ENCODE peak calls at places on chromosome 18, in ten cellular contexts. V, N, J, C, X, Z, O, S, W and T are unnamed samples.

GRCh38 chr18:58104071-58104470 is 60.0 kb downstream of the NEDD4L start:
- DNase-seq in O (no peak), V (no peak), C (no peak), W (no peak), J (no peak), Z (no peak), S (no peak), X (no peak), N (no peak), T (no peak)

GRCh38 chr18:44309185-44309584 is 371.5 kb upstream of the SETBP1 start:
- DNase-seq in J (no peak), N (no peak), W (peak), O (no peak), Z (no peak), X (no peak), S (no peak), C (peak), V (no peak), T (no peak)

GRCh38 chr18:73258375-73259087 is 390.7 kb upstream of the NETO1 start:
- DNase-seq in O (no peak), N (no peak), X (no peak), J (no peak), V (no peak), Z (no peak), W (no peak), S (no peak), C (no peak), T (no peak)

GRCh38 chr18:38369772-38370690 is 804.4 kb upstream of the CELF4 start:
- DNase-seq in X (no peak), V (no peak), W (no peak), Z (no peak), C (no peak), N (no peak), S (no peak), O (no peak), J (peak), T (no peak)

GRCh38 chr18:47595816-47596501 is 334.5 kb downstream of the SMAD2 start:
- DNase-seq in S (no peak), Z (no peak), C (no peak), J (peak), V (no peak), W (no peak), O (no peak), X (peak), N (peak), T (no peak)

GRCh38 chr18:61569176-61569892 is 236.1 kb downstream of the CDH20 start:
- DNase-seq in X (no peak), J (no peak), O (no peak), V (peak), S (no peak), W (peak), N (no peak), C (peak), Z (no peak), T (no peak)

GRCh38 chr18:3151379-3152264 is 68.1 kb downstream of the MYOM1 start:
- DNase-seq in J (peak), S (no peak), N (peak), V (no peak), O (no peak), C (peak), W (peak), X (no peak), Z (peak), T (no peak)

GRCh38 chr18:34834897-34835296 is 124.8 kb downstream of the DTNA start:
- DNase-seq in N (no peak), O (no peak), W (peak), C (no peak), Z (no peak), V (no peak), S (no peak), J (peak), X (no peak), T (no peak)

GRCh38 chr18:63472380-63472779 is 4.4 kb upstream of the SERPINB5 start:
- DNase-seq in W (no peak), S (no peak), J (no peak), X (peak), V (no peak), C (no peak), O (no peak), N (no peak), Z (no peak), T (no peak)

GRCh38 chr18:77056399-77057015 is 76.1 kb downstream of the MBP start:
- DNase-seq in S (no peak), J (no peak), N (peak), V (no peak), O (no peak), Z (no peak), X (no peak), C (no peak), W (peak), T (no peak)

GRCh38 chr18:37986665-37987064 is 421.1 kb upstream of the CELF4 start:
- DNase-seq in N (no peak), C (no peak), Z (no peak), X (no peak), V (no peak), J (no peak), S (no peak), W (no peak), O (no peak), T (no peak)

GRCh38 chr18:75638223-75638596 is 210.7 kb upstream of the SMIM21 start:
- DNase-seq in O (no peak), X (no peak), S (no peak), N (no peak), V (no peak), W (peak), Z (no peak), C (peak), J (no peak), T (no peak)
- H3K4me3 ChIP-seq in O (no peak), X (no peak), S (no peak), N (no peak), V (peak), W (no peak), Z (no peak), C (peak), J (no peak), T (no peak)

DNA sequence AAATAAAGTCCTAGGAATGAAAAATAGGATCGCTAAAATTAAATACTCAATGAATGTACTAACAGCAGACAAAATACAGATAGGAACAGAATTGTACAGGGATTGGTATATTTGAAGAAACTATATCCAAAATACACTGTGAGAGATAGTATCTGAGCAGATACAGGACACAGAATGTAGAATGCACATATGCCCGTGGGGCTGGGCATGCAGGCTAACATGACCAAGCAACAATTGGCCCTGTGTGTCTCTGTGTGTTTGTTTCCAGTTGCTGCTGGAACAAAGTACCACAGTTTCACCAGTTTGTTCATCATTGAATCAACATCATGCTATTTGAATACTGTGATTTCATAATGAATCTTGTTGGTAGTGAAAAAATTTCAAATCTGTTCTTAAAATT is 127.6 kb downstream of the PMAIP1 start:
- DNase-seq in V (no peak), C (no peak), X (no peak), O (no peak), W (no peak), S (no peak), N (no peak), Z (no peak), J (no peak), T (no peak)
- H3K4me3 ChIP-seq in V (no peak), C (no peak), X (no peak), O (no peak), W (no peak), S (no peak), N (no peak), Z (no peak), J (no peak), T (no peak)

DNA sequence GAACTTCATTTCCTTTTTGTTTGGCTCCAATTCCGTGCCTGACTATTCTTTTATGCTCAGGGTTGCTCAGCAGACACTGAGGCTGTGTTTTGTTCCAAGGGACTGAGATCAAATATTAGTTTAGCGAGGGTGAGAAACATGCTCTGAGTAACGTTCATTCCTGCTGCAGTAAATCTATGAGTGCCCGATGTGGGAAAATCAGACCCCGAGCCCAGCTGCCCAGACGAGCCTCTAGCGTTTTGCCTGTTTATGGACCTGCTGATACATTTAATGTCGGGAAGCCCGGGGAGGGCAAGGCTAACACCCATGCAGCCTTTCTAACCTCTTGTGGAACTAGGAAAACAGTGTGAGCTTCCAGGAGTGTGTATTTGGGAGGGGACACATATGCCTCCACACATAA is 119.2 kb downstream of the VAPA start:
- DNase-seq in N (no peak), J (no peak), V (no peak), W (no peak), O (peak), Z (no peak), S (no peak), C (no peak), X (no peak), T (no peak)
- H3K4me3 ChIP-seq in N (no peak), J (no peak), V (peak), W (no peak), O (no peak), Z (no peak), S (no peak), C (no peak), X (no peak), T (no peak)

GRCh38 chr18:10406172-10406663 is 48.2 kb upstream of the APCDD1 start:
- DNase-seq in O (peak), Z (no peak), W (no peak), V (peak), S (no peak), N (no peak), X (no peak), J (no peak), C (no peak), T (peak)
- H3K4me3 ChIP-seq in O (no peak), Z (no peak), W (no peak), V (no peak), S (no peak), N (no peak), X (no peak), J (no peak), C (no peak), T (no peak)

GRCh38 chr18:49814147-49814499 is 790 bp upstream of the ACAA2 start:
- DNase-seq in S (no peak), Z (no peak), N (no peak), X (no peak), W (peak), O (peak), V (peak), C (peak), J (no peak), T (peak)

GRCh38 chr18:49812321-49813070 is 837 bp downstream of the ACAA2 start:
- DNase-seq in Z (no peak), V (no peak), C (peak), O (no peak), W (peak), N (peak), S (no peak), J (no peak), X (no peak), T (no peak)

GRCh38 chr18:49813321-49814146 is at the start of gene ACAA2:
- DNase-seq in J (peak), N (peak), V (peak), X (peak), C (peak), Z (no peak), O (peak), W (peak), S (peak), T (peak)

GRCh38 chr18:49813071-49813320 is 337 bp downstream of the ACAA2 start:
- DNase-seq in N (no peak), V (peak), X (no peak), O (peak), W (peak), J (peak), Z (no peak), S (no peak), C (no peak), T (peak)

GRCh38 chr18:49811151-49811938 is 2.0 kb downstream of the ACAA2 start:
- DNase-seq in O (no peak), C (no peak), Z (no peak), W (no peak), S (no peak), J (no peak), V (no peak), N (no peak), X (no peak), T (no peak)
- H3K4me3 ChIP-seq in O (no peak), C (no peak), Z (no peak), W (no peak), S (no peak), J (no peak), V (no peak), N (peak), X (no peak), T (no peak)

DNA sequence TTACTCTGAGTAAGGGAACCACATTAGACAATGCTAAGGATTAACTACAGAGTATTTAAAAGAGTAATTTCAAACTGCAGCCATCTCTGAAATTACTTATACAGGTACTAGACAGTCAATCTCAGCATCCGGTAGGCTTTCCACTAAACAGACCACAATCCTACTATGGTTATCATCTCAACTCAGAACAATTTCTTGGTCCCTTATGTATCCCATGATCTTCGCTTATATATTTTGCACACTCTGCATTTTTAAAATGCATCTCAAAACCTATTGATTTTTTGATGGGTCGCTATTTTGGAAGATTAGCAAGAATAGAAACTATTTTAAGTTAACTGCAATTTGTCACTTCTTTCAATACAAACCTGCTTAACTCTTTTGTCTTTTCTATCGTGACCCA is 1.4 kb downstream of the PPP4R1 start:
- DNase-seq in N (no peak), O (no peak), V (no peak), C (no peak), S (no peak), J (peak), X (no peak), W (no peak), Z (no peak), T (no peak)
- H3K4me3 ChIP-seq in N (peak), O (no peak), V (peak), C (peak), S (no peak), J (peak), X (peak), W (peak), Z (peak), T (no peak)

GRCh38 chr18:7082666-7083065 is 34.9 kb downstream of the LAMA1 start:
- DNase-seq in O (no peak), W (no peak), C (no peak), S (no peak), X (no peak), Z (no peak), V (no peak), N (no peak), J (no peak), T (no peak)

GRCh38 chr18:7079231-7079630 is 38.4 kb downstream of the LAMA1 start:
- DNase-seq in J (no peak), X (no peak), C (no peak), Z (no peak), W (no peak), O (no peak), N (no peak), V (no peak), S (no peak), T (no peak)

GRCh38 chr18:7089369-7089768 is 28.2 kb downstream of the LAMA1 start:
- DNase-seq in C (no peak), J (no peak), V (no peak), W (no peak), X (no peak), N (no peak), O (no peak), S (no peak), Z (no peak), T (no peak)

GRCh38 chr18:7084766-7085080 is 32.9 kb downstream of the LAMA1 start:
- DNase-seq in W (peak), J (no peak), X (no peak), Z (no peak), O (no peak), C (peak), V (no peak), N (no peak), S (no peak), T (no peak)

GRCh38 chr18:7084080-7084765 is 33.4 kb downstream of the LAMA1 start:
- DNase-seq in J (peak), Z (no peak), X (no peak), V (no peak), W (peak), N (no peak), O (no peak), C (no peak), S (no peak), T (no peak)
- H3K4me3 ChIP-seq in J (no peak), Z (no peak), X (no peak), V (no peak), W (no peak), N (no peak), O (no peak), C (no peak), S (no peak), T (no peak)

DNA sequence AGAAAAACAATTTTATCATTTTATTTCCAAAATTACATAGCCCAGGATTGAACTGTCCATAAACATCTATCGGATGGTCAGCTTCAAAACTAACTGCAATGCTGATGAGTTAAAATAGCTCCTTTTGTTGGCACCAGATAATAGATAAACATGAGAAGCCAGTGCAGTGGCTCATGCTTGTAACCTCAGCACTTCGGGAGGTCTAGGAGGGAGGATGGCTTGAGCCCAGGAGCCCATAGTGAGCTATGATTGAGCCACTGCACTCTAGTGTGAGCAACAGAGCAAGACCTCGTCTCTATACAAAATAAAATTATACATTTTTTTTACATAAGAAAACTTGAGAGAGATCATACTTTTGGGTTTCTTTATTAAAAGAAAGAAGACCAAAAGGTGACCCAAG is 34.6 kb upstream of the IMPA2 start:
- DNase-seq in O (peak), X (no peak), V (peak), J (no peak), Z (no peak), N (no peak), W (peak), S (no peak), C (no peak), T (no peak)
- H3K4me3 ChIP-seq in O (no peak), X (peak), V (peak), J (peak), Z (no peak), N (no peak), W (no peak), S (no peak), C (peak), T (no peak)

DNA sequence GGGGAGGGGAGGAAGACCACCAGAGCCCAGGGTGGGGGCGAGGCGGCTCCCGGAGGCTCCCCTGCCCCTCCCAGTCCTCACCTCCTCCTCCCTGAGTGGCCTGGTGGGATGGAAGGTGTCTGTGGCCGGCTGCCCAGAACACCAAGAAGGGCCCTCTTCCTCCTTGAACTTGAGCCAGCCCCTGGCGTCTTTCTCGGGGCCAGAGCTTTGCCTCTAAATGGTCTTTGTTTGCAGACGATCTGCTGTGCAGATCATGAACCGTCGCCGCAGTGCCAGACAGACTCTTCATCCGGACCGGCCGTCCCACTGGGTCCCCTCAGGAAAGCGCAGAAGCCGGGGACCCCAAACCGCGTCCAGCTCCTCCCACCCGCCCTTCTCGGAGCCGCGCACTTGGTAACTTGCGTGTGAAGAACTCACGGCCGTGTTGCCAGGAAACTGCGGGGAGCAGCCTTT is 41.2 kb downstream of the PTGR3 start:
- DNase-seq in O (no peak), V (peak), N (no peak), X (no peak), Z (no peak), W (no peak), C (peak), S (no peak), J (no peak), T (no peak)
- H3K4me3 ChIP-seq in O (no peak), V (peak), N (no peak), X (no peak), Z (no peak), W (no peak), C (peak), S (no peak), J (no peak), T (peak)

GRCh38 chr18:7273301-7273911 is 42.5 kb downstream of the LRRC30 start:
- DNase-seq in X (no peak), S (no peak), V (peak), N (no peak), C (peak), J (no peak), O (peak), Z (no peak), W (peak), T (peak)

GRCh38 chr18:7269903-7270302 is 39.0 kb downstream of the LRRC30 start:
- DNase-seq in S (no peak), X (no peak), C (no peak), V (no peak), J (no peak), N (no peak), W (no peak), O (no peak), Z (no peak), T (no peak)

DNA sequence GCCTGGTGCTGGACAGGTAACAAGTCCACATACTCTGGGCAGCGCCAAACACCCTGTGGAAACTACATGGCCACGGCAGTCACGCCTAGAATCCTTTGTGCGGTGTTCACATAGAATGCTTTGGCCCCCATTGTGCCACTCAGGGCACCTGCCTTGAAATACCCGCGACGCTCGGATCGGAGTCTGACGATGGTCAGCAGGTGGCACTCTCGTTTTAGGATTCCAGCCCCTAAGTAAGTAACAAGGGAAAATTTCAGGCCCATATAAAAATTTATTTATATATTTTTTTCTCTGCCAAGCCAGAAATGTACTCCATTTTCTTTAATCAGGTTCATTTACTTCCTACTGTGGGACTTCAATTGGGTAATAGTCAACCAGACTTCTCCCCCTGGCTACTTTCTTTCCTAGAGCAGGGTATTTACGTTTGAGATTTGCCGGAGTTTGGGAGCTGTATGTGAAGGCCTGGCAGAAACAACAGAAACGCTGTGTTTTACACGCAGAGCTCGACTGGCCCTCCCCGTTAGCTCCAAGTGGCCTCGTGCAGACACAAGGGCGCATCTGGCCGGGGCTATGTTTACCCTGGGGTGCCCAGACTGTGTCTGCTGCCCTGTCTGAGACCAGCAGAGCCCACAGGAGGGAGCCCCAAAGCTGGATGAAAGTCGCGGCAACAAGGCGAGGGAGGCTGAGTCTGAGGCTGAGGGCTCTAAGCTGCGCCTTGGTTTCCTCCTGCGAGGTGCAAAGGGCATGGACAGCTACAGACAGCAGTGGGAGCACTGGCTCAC is 41.6 kb downstream of the LRRC30 start:
- DNase-seq in J (no peak), X (no peak), W (peak), V (peak), N (peak), S (no peak), C (peak), Z (peak), O (peak), T (peak)
- H3K4me3 ChIP-seq in J (no peak), X (no peak), W (no peak), V (peak), N (no peak), S (no peak), C (no peak), Z (no peak), O (no peak), T (no peak)